ENCODE peak calls at places on chromosomes 13 and 19, in four cellular contexts. D is CD4-positive, alpha-beta memory T cell; T is right lobe of liver; G is adrenal gland. I is an unnamed sample.

GRCh38 chr13:82800391-82800790 is 1081.9 kb downstream of the SLITRK1 start:
- DNase-seq in D (no peak), T (no peak), G (no peak), I (no peak)

GRCh38 chr19:19171821-19172532 is 1.9 kb upstream of the MEF2B start:
- DNase-seq in D (no peak), T (no peak), G (no peak), I (no peak)

GRCh38 chr13:21637296-21637695 is 33.3 kb upstream of the MICU2 start:
- DNase-seq in D (no peak), T (no peak), G (peak; percentile 33), I (no peak)

GRCh38 chr19:51318687-51319675 is 7.5 kb downstream of the IGLON5 start:
- DNase-seq in D (no peak), T (no peak), G (no peak), I (no peak)

GRCh38 chr13:113791226-113791625 is 32.2 kb downstream of the TMEM255B start:
- DNase-seq in D (no peak), T (peak; percentile 31), G (no peak), I (no peak)

GRCh38 chr13:102183509-102184182 is 218.2 kb downstream of the FGF14 start:
- DNase-seq in D (no peak), T (peak; percentile 73), G (no peak), I (no peak)

GRCh38 chr19:42140125-42140754 is 8.0 kb upstream of the POU2F2 start:
- DNase-seq in D (no peak), T (no peak), G (peak; percentile 66), I (peak; percentile 61)

GRCh38 chr13:110799246-110800236 is 86.0 kb downstream of the ING1 start:
- DNase-seq in D (no peak), T (no peak), G (no peak), I (no peak)

GRCh38 chr13:78993792-78994191 is 334.8 kb upstream of the OBI1 start:
- DNase-seq in D (no peak), T (no peak), G (no peak), I (no peak)

GRCh38 chr19:30171138-30171635 is 201.0 kb upstream of the ZNF536 start:
- DNase-seq in D (no peak), T (no peak), G (no peak), I (no peak)

GRCh38 chr13:53142301-53142700 is 113.7 kb downstream of the OLFM4 start:
- DNase-seq in D (no peak), T (no peak), G (no peak), I (no peak)

GRCh38 chr19:40623403-40624239 is 22.5 kb downstream of the LTBP4 start:
- DNase-seq in D (no peak), T (no peak), G (no peak), I (no peak)

GRCh38 chr13:49516467-49516866 is 20.7 kb downstream of the PHF11 start:
- DNase-seq in D (no peak), T (no peak), G (peak; percentile 61), I (no peak)

GRCh38 chr19:30629086-30629485 is 256.9 kb downstream of the ZNF536 start:
- DNase-seq in D (no peak), T (no peak), G (no peak), I (no peak)

GRCh38 chr19:42200116-42200740 is 17.2 kb downstream of the DEDD2 start:
- DNase-seq in D (no peak), T (no peak), G (no peak), I (no peak)

GRCh38 chr19:45205810-45206209 is 27.2 kb downstream of the BLOC1S3 start:
- DNase-seq in D (no peak), T (no peak), G (no peak), I (no peak)

GRCh38 chr19:18596752-18597157 is 8.2 kb downstream of the REX1BD start:
- DNase-seq in D (no peak), T (peak; percentile 77), G (peak; percentile 81), I (peak; percentile 53)

GRCh38 chr13:79799466-79799865 is 318.5 kb downstream of the NDFIP2 start:
- DNase-seq in D (no peak), T (no peak), G (no peak), I (no peak)

GRCh38 chr19:3482507-3483225 is 575 bp downstream of the SMIM44 start:
- DNase-seq in D (no peak), T (no peak), G (no peak), I (no peak)

GRCh38 chr13:84400711-84401110 is 518.4 kb upstream of the SLITRK1 start:
- DNase-seq in D (no peak), T (no peak), G (no peak), I (no peak)

GRCh38 chr19:3818479-3818878 is 32.3 kb upstream of the MATK start:
- DNase-seq in D (no peak), T (no peak), G (no peak), I (no peak)

GRCh38 chr19:39372941-39373340 is 18.0 kb downstream of the PAF1 start:
- DNase-seq in D (no peak), T (no peak), G (no peak), I (no peak)

GRCh38 chr13:36920612-36921185 is 661 bp upstream of the SMAD9 start:
- DNase-seq in D (no peak), T (no peak), G (no peak), I (no peak)

GRCh38 chr19:30450945-30451344 is 78.8 kb downstream of the ZNF536 start:
- DNase-seq in D (no peak), T (no peak), G (no peak), I (no peak)

GRCh38 chr19:28066161-28066560 is 1146.8 kb downstream of the UQCRFS1 start:
- DNase-seq in D (no peak), T (no peak), G (no peak), I (no peak)

GRCh38 chr19:35899547-35900214 is 659 bp downstream of the NFKBID start:
- DNase-seq in D (peak; percentile 91), T (peak; percentile 92), G (peak; percentile 88), I (peak; percentile 82)

GRCh38 chr13:86681223-86681622 is 882.0 kb upstream of the SLITRK6 start:
- DNase-seq in D (no peak), T (no peak), G (no peak), I (no peak)

GRCh38 chr19:55188620-55189019 is 8.5 kb upstream of the SYT5 start:
- DNase-seq in D (no peak), T (no peak), G (no peak), I (no peak)

GRCh38 chr19:55193481-55193880 is 13.4 kb upstream of the SYT5 start:
- DNase-seq in D (no peak), T (no peak), G (no peak), I (no peak)

GRCh38 chr19:55186080-55186479 is 6.0 kb upstream of the SYT5 start:
- DNase-seq in D (no peak), T (no peak), G (no peak), I (no peak)

DNA sequence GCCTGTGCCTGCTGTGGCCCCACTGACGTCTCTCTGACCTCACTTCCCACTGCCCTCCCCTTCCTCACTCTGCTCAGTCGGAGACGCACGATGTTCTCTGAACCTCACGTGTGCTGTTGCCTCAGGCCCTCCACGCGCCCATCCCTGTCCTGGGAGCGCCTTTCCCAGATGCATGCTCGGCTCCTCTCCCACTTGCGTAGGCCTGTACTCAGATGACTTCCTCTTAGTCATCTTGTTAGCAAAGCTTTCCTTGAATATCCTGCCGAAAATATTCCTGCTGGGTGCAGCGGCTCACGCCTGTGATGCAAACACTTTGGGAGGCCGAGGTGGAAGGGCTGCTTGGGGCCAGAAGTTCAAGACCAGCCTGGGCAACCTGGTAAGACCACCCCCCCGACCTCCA is 9.3 kb upstream of the SYT5 start:
- DNase-seq in D (no peak), T (no peak), G (no peak), I (peak; percentile 30)
- H3K4me3 ChIP-seq in D (no peak overlapping the region), T (no peak overlapping the region), G (no peak overlapping the region), I (no peak overlapping the region)

GRCh38 chr19:48255376-48256303 is at the start of gene CARD8:
- DNase-seq in D (peak; percentile 92), T (peak; percentile 86), G (peak; percentile 77), I (peak; percentile 80)
- H3K4me1 ChIP-seq in D (peaks cover 75% of the 10 kb centered on the region), T (no peaks in the 10 kb centered on the region), G (peaks cover 13% of the 10 kb centered on the region), I (peaks cover 54% of the 10 kb centered on the region)

GRCh38 chr13:54445865-54446264 is 1417.3 kb downstream of the OLFM4 start:
- DNase-seq in D (no peak), T (no peak), G (no peak), I (no peak)
- H3K36me3 ChIP-seq in D (no peaks in the 10 kb centered on the region), T (no peaks in the 10 kb centered on the region), G (no peaks in the 10 kb centered on the region), I (no peaks in the 10 kb centered on the region)

DNA sequence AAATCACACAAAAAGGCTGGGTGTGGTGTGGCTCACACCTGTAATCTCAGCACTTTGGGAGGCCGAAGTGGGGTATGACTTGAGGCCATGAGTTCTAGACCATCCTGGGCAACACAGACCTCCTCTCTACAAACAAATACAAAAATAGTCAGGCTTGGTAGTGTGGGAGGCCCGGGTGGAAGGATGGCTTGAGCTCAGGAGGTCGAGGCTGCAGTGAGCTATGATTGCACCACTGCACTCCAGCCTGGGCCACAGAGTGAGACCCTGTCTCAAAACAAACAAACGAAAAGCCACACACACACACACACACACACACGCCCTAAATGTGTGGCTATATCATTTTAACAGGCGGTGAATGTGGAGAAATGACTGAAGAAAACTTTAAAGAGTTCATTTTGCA is 904 bp upstream of the ZNF557 start:
- DNase-seq in D (no peak), T (no peak), G (no peak), I (no peak)
- H3K4me3 ChIP-seq in D (no peak overlapping the region), T (no peak overlapping the region), G (peak overlapping the region; percentile 73), I (peak overlapping the region; percentile 96)

GRCh38 chr13:33125821-33126570 is 109.8 kb downstream of the KL start:
- DNase-seq in D (no peak), T (peak; percentile 78), G (peak; percentile 72), I (peak; percentile 61)
- H3K4me1 ChIP-seq in D (no peaks in the 10 kb centered on the region), T (no peaks in the 10 kb centered on the region), G (peaks cover 40% of the 10 kb centered on the region), I (peaks cover 90% of the 10 kb centered on the region)

GRCh38 chr19:7124782-7125181 is 55.3 kb downstream of the ZNF557 start:
- DNase-seq in D (no peak), T (no peak), G (no peak), I (no peak)

GRCh38 chr19:7125221-7125620 is 55.7 kb downstream of the ZNF557 start:
- DNase-seq in D (no peak), T (no peak), G (no peak), I (no peak)

GRCh38 chr19:7126132-7126531 is 56.6 kb downstream of the ZNF557 start:
- DNase-seq in D (no peak), T (no peak), G (no peak), I (no peak)

GRCh38 chr19:7132054-7132453 is 62.6 kb downstream of the ZNF557 start:
- DNase-seq in D (no peak), T (no peak), G (no peak), I (no peak)

GRCh38 chr19:7130043-7130442 is 60.5 kb downstream of the ZNF557 start:
- DNase-seq in D (no peak), T (no peak), G (no peak), I (no peak)
- H3K36me3 ChIP-seq in D (no peaks in the 10 kb centered on the region), T (peaks cover 83% of the 10 kb centered on the region), G (peaks cover 83% of the 10 kb centered on the region), I (peaks cover 69% of the 10 kb centered on the region)

DNA sequence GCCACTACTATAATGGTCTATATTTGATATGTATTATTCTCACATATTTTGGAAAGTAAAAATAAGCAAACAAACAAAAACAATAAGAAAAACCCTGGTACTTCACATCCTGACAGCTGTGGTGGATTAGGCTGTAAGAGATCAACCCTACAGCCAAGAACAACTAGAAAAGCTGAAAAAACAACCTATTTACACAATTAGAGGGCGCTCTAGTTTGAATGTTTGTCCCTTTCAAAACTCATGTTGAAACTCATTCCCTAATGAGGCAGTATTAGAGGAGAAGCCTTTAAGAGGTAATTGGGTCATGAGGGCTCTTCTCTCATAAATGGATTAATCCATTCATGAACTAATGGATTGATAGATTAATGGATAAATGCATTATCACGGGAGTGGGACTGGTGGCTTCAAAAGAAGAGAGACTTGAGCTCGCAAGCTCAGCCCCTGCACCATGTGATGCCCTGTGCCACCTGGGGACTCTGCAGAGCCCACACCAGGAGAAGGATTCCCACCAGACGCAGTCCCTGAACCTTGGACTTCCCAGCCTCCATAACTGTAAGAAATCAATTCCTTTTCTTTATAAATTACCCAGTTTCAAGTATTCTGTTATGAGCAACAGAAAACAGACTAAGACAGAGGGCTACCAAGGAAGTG is 733.9 kb upstream of the ARGLU1 start:
- DNase-seq in D (no peak), T (no peak), G (no peak), I (no peak)
- H3K4me3 ChIP-seq in D (no peak overlapping the region), T (no peak overlapping the region), G (no peak overlapping the region), I (no peak overlapping the region)